ENCODE peak calls at places on chromosomes 12 and 14, in five cellular contexts. J is breast epithelium, I is progenitor cell of endocrine pancreas, N is spleen, S is cardiac muscle cell. O is an unnamed sample.

GRCh38 chr12:117098361-117099217 is 627 bp downstream of the TESC start:
- DNase-seq in J (no peak), I (no peak), N (peak; percentile 88), S (no peak), O (no peak)

GRCh38 chr12:101759396-101760047 is 20.3 kb upstream of the SYCP3 start:
- DNase-seq in J (no peak), I (no peak), N (no peak), S (peak; percentile 44), O (no peak)

GRCh38 chr12:11968041-11968383 is 102.7 kb upstream of the BCL2L14 start:
- DNase-seq in J (no peak), I (no peak), N (no peak), S (no peak), O (no peak)

GRCh38 chr14:61285364-61285763 is 4.2 kb upstream of the TMEM30B start:
- DNase-seq in J (no peak), I (no peak), N (no peak), S (no peak), O (no peak)

GRCh38 chr12:25653487-25654175 is 100.5 kb upstream of the LMNTD1 start:
- DNase-seq in J (peak; percentile 58), I (no peak), N (peak; percentile 85), S (no peak), O (no peak)

GRCh38 chr12:130752692-130753230 is 36.7 kb upstream of the RIMBP2 start:
- DNase-seq in J (no peak), I (no peak), N (no peak), S (peak; percentile 36), O (no peak)

GRCh38 chr14:39218171-39218769 is 15.4 kb upstream of the MIA2 start:
- DNase-seq in J (no peak), I (no peak), N (no peak), S (no peak), O (no peak)

GRCh38 chr14:65260786-65261185 is 151.7 kb upstream of the FUT8 start:
- DNase-seq in J (no peak), I (no peak), N (no peak), S (no peak), O (no peak)

GRCh38 chr12:12885060-12885792 is 6.1 kb upstream of the GPRC5A start:
- DNase-seq in J (no peak), I (no peak), N (no peak), S (peak; percentile 52), O (no peak)

GRCh38 chr12:108734200-108734906 is 3.0 kb upstream of the CORO1C start:
- DNase-seq in J (no peak), I (no peak), N (no peak), S (no peak), O (no peak)

GRCh38 chr14:31785574-31785973 is 224.4 kb downstream of the NUBPL start:
- DNase-seq in J (no peak), I (no peak), N (no peak), S (no peak), O (no peak)

GRCh38 chr12:730550-730949 is 21.8 kb upstream of the WNK1 start:
- DNase-seq in J (no peak), I (no peak), N (no peak), S (no peak), O (no peak)

GRCh38 chr14:64581363-64581762 is 31.6 kb downstream of the PPP1R36 start:
- DNase-seq in J (no peak), I (no peak), N (no peak), S (no peak), O (no peak)

GRCh38 chr14:60681271-60681670 is 32.0 kb upstream of the SIX1 start:
- DNase-seq in J (no peak), I (no peak), N (no peak), S (no peak), O (no peak)

GRCh38 chr14:24071836-24072420 is 566 bp downstream of the CPNE6 start:
- DNase-seq in J (no peak), I (no peak), N (peak; percentile 50), S (no peak), O (no peak)

GRCh38 chr12:51270847-51271518 is 768 bp upstream of the SMAGP start:
- DNase-seq in J (no peak), I (no peak), N (no peak), S (no peak), O (no peak)

GRCh38 chr14:70871863-70872677 is 35.2 kb upstream of the PCNX1 start:
- DNase-seq in J (no peak), I (no peak), N (no peak), S (no peak), O (no peak)

GRCh38 chr12:78392918-78393317 is 471.7 kb upstream of the SYT1 start:
- DNase-seq in J (no peak), I (no peak), N (no peak), S (no peak), O (no peak)

GRCh38 chr12:25322918-25323773 is 72.4 kb upstream of the KRAS start:
- DNase-seq in J (no peak), I (no peak), N (no peak), S (no peak), O (no peak)

GRCh38 chr14:101600891-101601602 is 39.8 kb downstream of the DIO3 start:
- DNase-seq in J (no peak), I (no peak), N (peak; percentile 58), S (no peak), O (peak; percentile 35)

GRCh38 chr14:61875483-61875882 is 113.3 kb downstream of the SNAPC1 start:
- DNase-seq in J (no peak), I (no peak), N (no peak), S (no peak), O (no peak)

GRCh38 chr12:113241191-113242017 is 20.1 kb downstream of the TPCN1 start:
- DNase-seq in J (peak; percentile 63), I (no peak), N (peak; percentile 66), S (no peak), O (no peak)

GRCh38 chr12:89706551-89707348 is 1.9 kb downstream of the ATP2B1 start:
- DNase-seq in J (peak; percentile 45), I (no peak), N (peak; percentile 76), S (peak; percentile 3), O (no peak)

GRCh38 chr12:52321433-52321832 is 235 bp upstream of the KRT83 start:
- DNase-seq in J (no peak), I (no peak), N (peak; percentile 42), S (no peak), O (peak; percentile 1)

GRCh38 chr14:95361373-95362179 is 41.9 kb upstream of the CLMN start:
- DNase-seq in J (peak; percentile 81), I (no peak), N (peak; percentile 84), S (no peak), O (no peak)

GRCh38 chr12:42448841-42449240 is 122.9 kb downstream of the PPHLN1 start:
- DNase-seq in J (no peak), I (no peak), N (no peak), S (no peak), O (no peak)

GRCh38 chr12:112916270-112916669 is 9.5 kb downstream of the OAS1 start:
- DNase-seq in J (peak; percentile 89), I (no peak), N (no peak), S (no peak), O (no peak)

GRCh38 chr14:75578786-75579781 is 664 bp downstream of the FLVCR2 start:
- DNase-seq in J (peak; percentile 33), I (peak; percentile 10), N (peak; percentile 78), S (no peak), O (no peak)

GRCh38 chr12:99380701-99381100 is 266.9 kb upstream of the GARIN6 start:
- DNase-seq in J (no peak), I (no peak), N (no peak), S (no peak), O (no peak)

GRCh38 chr12:49543914-49544815 is 5.3 kb downstream of the KCNH3 start:
- DNase-seq in J (no peak), I (no peak), N (peak; percentile 74), S (peak; percentile 39), O (no peak)

GRCh38 chr12:81294325-81295190 is 216.7 kb downstream of the ACSS3 start:
- DNase-seq in J (no peak), I (no peak), N (no peak), S (no peak), O (no peak)

GRCh38 chr14:104570869-104571635 is 8.5 kb upstream of the C14orf180 start:
- DNase-seq in J (no peak), I (no peak), N (no peak), S (peak; percentile 80), O (no peak)

GRCh38 chr12:16421806-16422205 is 74.4 kb downstream of the MGST1 start:
- DNase-seq in J (no peak), I (no peak), N (no peak), S (no peak), O (no peak)

DNA sequence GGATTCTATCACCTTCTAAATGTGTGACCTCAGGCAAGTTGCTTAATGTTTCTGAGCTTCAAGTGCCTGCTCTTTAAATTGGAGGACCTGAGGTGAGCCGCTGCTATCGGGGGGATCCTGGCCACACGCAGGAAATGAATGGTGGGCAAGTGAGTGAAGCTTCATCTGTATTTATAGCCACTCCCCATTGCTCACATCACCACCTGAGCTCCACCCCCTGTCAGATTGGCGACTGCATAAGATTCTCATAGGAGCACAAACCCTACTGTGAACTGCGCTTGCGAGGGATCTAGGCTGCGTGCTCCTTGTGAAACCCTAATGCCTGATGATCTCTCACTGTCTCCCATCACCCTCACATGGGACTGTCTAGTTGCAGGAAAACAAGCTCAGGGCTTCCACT is 158.6 kb upstream of the CCND2 start:
- DNase-seq in J (no peak), I (no peak), N (no peak), S (no peak), O (no peak)
- TF ChIP-seq CTCF in J (no peak), I (no peak), N (no peak), S (no peak), O (no peak)

GRCh38 chr12:110171186-110171538 is 47.0 kb downstream of the IFT81 start:
- DNase-seq in J (no peak), I (no peak), N (no peak), S (no peak), O (no peak)

GRCh38 chr12:110168732-110169455 is 44.7 kb downstream of the IFT81 start:
- DNase-seq in J (no peak), I (no peak), N (no peak), S (no peak), O (no peak)

GRCh38 chr12:110159671-110160245 is 35.6 kb downstream of the IFT81 start:
- DNase-seq in J (no peak), I (no peak), N (no peak), S (no peak), O (no peak)

GRCh38 chr12:110170535-110171185 is 46.5 kb downstream of the IFT81 start:
- DNase-seq in J (no peak), I (no peak), N (no peak), S (no peak), O (no peak)

GRCh38 chr12:110165540-110166159 is 41.5 kb downstream of the IFT81 start:
- DNase-seq in J (no peak), I (no peak), N (no peak), S (peak; percentile 9), O (no peak)
- TF ChIP-seq CTCF in J (no peak), I (no peak), N (no peak), S (no peak), O (no peak)

GRCh38 chr12:76012656-76013055 is 18.9 kb downstream of the PHLDA1 start:
- DNase-seq in J (no peak), I (no peak), N (no peak), S (no peak), O (no peak)
- TF ChIP-seq CTCF in J (no peak), I (no peak), N (no peak), S (no peak), O (no peak)

DNA sequence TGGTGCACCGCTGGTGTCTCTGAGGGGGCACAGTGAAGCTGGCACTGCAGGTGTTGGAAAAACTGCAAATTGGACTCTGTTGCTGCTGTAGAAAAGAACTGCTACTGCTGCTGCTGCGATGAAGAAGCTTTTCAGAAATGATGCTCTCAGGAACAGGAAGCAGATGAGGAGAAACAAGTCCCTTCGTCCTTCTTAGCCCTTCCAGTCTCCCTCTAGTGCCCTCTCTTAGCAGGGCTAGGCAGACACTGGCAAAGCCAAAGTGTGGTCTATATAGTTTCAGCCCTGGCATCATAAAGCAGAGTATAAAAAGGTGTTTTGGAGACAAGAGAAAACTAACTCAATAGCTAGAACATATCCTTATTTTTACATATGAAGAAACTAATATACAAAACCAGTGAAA is 174.5 kb downstream of the MYRFL start:
- DNase-seq in J (no peak), I (no peak), N (no peak), S (no peak), O (no peak)
- TF ChIP-seq CTCF in J (no peak), I (no peak), N (no peak), S (no peak), O (no peak)